ENCODE peak calls at places on chromosomes 13 and 19, in five cellular contexts. One of them, this sample, is unnamed.

GRCh38 chr19:16394681-16395375 is 70.2 kb downstream of the KLF2 start:
- DNase-seq in A549: no peak
- DNase-seq in HepG2: no peak
- DNase-seq in K562: no peak
- DNase-seq in GM12878: no peak
- DNase-seq in this sample: no peak

GRCh38 chr13:38350114-38350617 is 515 bp downstream of the UFM1 start:
- DNase-seq in A549: peak; percentile 25
- DNase-seq in HepG2: peak; percentile 49
- DNase-seq in K562: peak; percentile 11
- DNase-seq in GM12878: no peak
- DNase-seq in this sample: peak; percentile 51

GRCh38 chr19:21117041-21117907 is 24.6 kb upstream of the ZNF431 start:
- DNase-seq in A549: no peak
- DNase-seq in HepG2: no peak
- DNase-seq in K562: no peak
- DNase-seq in GM12878: no peak
- DNase-seq in this sample: peak; percentile 25

GRCh38 chr13:22915442-22916082 is 265.2 kb upstream of the SGCG start:
- DNase-seq in A549: peak; percentile 3
- DNase-seq in HepG2: no peak
- DNase-seq in K562: peak; percentile 22
- DNase-seq in GM12878: no peak
- DNase-seq in this sample: peak; percentile 84

GRCh38 chr13:80666782-80667537 is 326.0 kb upstream of the SPRY2 start:
- DNase-seq in A549: no peak
- DNase-seq in HepG2: no peak
- DNase-seq in K562: no peak
- DNase-seq in GM12878: no peak
- DNase-seq in this sample: no peak

GRCh38 chr13:91058066-91058465 is 289.4 kb upstream of the MIR17HG start:
- DNase-seq in A549: no peak
- DNase-seq in HepG2: no peak
- DNase-seq in K562: no peak
- DNase-seq in GM12878: no peak
- DNase-seq in this sample: peak; percentile 8

GRCh38 chr13:100491164-100491847 is 97.3 kb downstream of the GGACT start:
- DNase-seq in A549: no peak
- DNase-seq in HepG2: no peak
- DNase-seq in K562: no peak
- DNase-seq in GM12878: no peak
- DNase-seq in this sample: no peak

GRCh38 chr19:49335784-49336481 is 727 bp downstream of the CD37 start:
- DNase-seq in A549: no peak
- DNase-seq in HepG2: no peak
- DNase-seq in K562: no peak
- DNase-seq in GM12878: no peak
- DNase-seq in this sample: no peak

GRCh38 chr13:24036115-24036514 is 124.4 kb upstream of the SPATA13 start:
- DNase-seq in A549: no peak
- DNase-seq in HepG2: no peak
- DNase-seq in K562: no peak
- DNase-seq in GM12878: no peak
- DNase-seq in this sample: no peak

GRCh38 chr19:46798713-46799112 is 10.3 kb upstream of the SLC1A5 start:
- DNase-seq in A549: no peak
- DNase-seq in HepG2: no peak
- DNase-seq in K562: no peak
- DNase-seq in GM12878: no peak
- DNase-seq in this sample: no peak

GRCh38 chr13:112693831-112694497 is 4.1 kb downstream of the ATP11A start:
- DNase-seq in A549: no peak
- DNase-seq in HepG2: no peak
- DNase-seq in K562: no peak
- DNase-seq in GM12878: no peak
- DNase-seq in this sample: no peak

GRCh38 chr13:95579303-95579702 is 26.8 kb downstream of the CLDN10 start:
- DNase-seq in A549: no peak
- DNase-seq in HepG2: no peak
- DNase-seq in K562: no peak
- DNase-seq in GM12878: peak; percentile 36
- DNase-seq in this sample: no peak

GRCh38 chr13:25912961-25913360 is 138.9 kb downstream of the SHISA2 start:
- DNase-seq in A549: no peak
- DNase-seq in HepG2: no peak
- DNase-seq in K562: no peak
- DNase-seq in GM12878: no peak
- DNase-seq in this sample: no peak

GRCh38 chr13:37277007-37277406 is 171.5 kb upstream of the CSNK1A1L start:
- DNase-seq in A549: no peak
- DNase-seq in HepG2: no peak
- DNase-seq in K562: no peak
- DNase-seq in GM12878: no peak
- DNase-seq in this sample: no peak

GRCh38 chr19:1283917-1284292 is 1.8 kb upstream of the EFNA2 start:
- DNase-seq in A549: no peak
- DNase-seq in HepG2: no peak
- DNase-seq in K562: no peak
- DNase-seq in GM12878: no peak
- DNase-seq in this sample: no peak

GRCh38 chr13:49524740-49525501 is 29.2 kb downstream of the PHF11 start:
- DNase-seq in A549: no peak
- DNase-seq in HepG2: no peak
- DNase-seq in K562: no peak
- DNase-seq in GM12878: no peak
- DNase-seq in this sample: no peak

GRCh38 chr19:44757735-44758505 is 9.4 kb downstream of the BCL3 start:
- DNase-seq in A549: no peak
- DNase-seq in HepG2: no peak
- DNase-seq in K562: no peak
- DNase-seq in GM12878: no peak
- DNase-seq in this sample: peak; percentile 82

GRCh38 chr19:37990362-37990761 is 83.4 kb downstream of the SIPA1L3 start:
- DNase-seq in A549: no peak
- DNase-seq in HepG2: no peak
- DNase-seq in K562: no peak
- DNase-seq in GM12878: no peak
- DNase-seq in this sample: peak; percentile 46

GRCh38 chr19:35231956-35232746 is 3.6 kb upstream of the FAM187B start:
- DNase-seq in A549: no peak
- DNase-seq in HepG2: no peak
- DNase-seq in K562: no peak
- DNase-seq in GM12878: no peak
- DNase-seq in this sample: no peak

GRCh38 chr13:20291037-20291436 is 58.9 kb upstream of the GJB6 start:
- DNase-seq in A549: no peak
- DNase-seq in HepG2: no peak
- DNase-seq in K562: no peak
- DNase-seq in GM12878: no peak
- DNase-seq in this sample: no peak

GRCh38 chr19:18044825-18045304 is 36.9 kb downstream of the ARRDC2 start:
- DNase-seq in A549: no peak
- DNase-seq in HepG2: no peak
- DNase-seq in K562: peak; percentile 68
- DNase-seq in GM12878: peak; percentile 90
- DNase-seq in this sample: peak; percentile 77

GRCh38 chr19:40236366-40236765 is 9.9 kb upstream of the CCNP start:
- DNase-seq in A549: no peak
- DNase-seq in HepG2: no peak
- DNase-seq in K562: no peak
- DNase-seq in GM12878: no peak
- DNase-seq in this sample: no peak

GRCh38 chr19:2315818-2316353 is 7.9 kb upstream of the LINGO3 start:
- DNase-seq in A549: no peak
- DNase-seq in HepG2: peak; percentile 55
- DNase-seq in K562: peak; percentile 43
- DNase-seq in GM12878: no peak
- DNase-seq in this sample: peak; percentile 86

GRCh38 chr19:21202865-21203494 is 61.1 kb downstream of the ZNF431 start:
- DNase-seq in A549: peak; percentile 0
- DNase-seq in HepG2: no peak
- DNase-seq in K562: peak; percentile 63
- DNase-seq in GM12878: peak; percentile 3
- DNase-seq in this sample: peak; percentile 92

GRCh38 chr19:3774621-3775373 is 2.8 kb upstream of the RAX2 start:
- DNase-seq in A549: no peak
- DNase-seq in HepG2: no peak
- DNase-seq in K562: peak; percentile 50
- DNase-seq in GM12878: no peak
- DNase-seq in this sample: no peak

GRCh38 chr19:7673995-7674667 is 2.8 kb upstream of the MCEMP1 start:
- DNase-seq in A549: peak; percentile 47
- DNase-seq in HepG2: peak; percentile 21
- DNase-seq in K562: peak; percentile 86
- DNase-seq in GM12878: no peak
- DNase-seq in this sample: peak; percentile 87

GRCh38 chr19:7677664-7678311 is 898 bp downstream of the MCEMP1 start:
- DNase-seq in A549: no peak
- DNase-seq in HepG2: peak; percentile 18
- DNase-seq in K562: no peak
- DNase-seq in GM12878: no peak
- DNase-seq in this sample: no peak

GRCh38 chr19:7676376-7676775 is 514 bp upstream of the MCEMP1 start:
- DNase-seq in A549: no peak
- DNase-seq in HepG2: no peak
- DNase-seq in K562: no peak
- DNase-seq in GM12878: no peak
- DNase-seq in this sample: no peak

GRCh38 chr19:7679017-7679720 is 1.5 kb upstream of the TRAPPC5 start:
- DNase-seq in A549: no peak
- DNase-seq in HepG2: peak; percentile 36
- DNase-seq in K562: peak; percentile 34
- DNase-seq in GM12878: no peak
- DNase-seq in this sample: no peak

GRCh38 chr19:7676854-7677253 is at the start of gene MCEMP1:
- DNase-seq in A549: no peak
- DNase-seq in HepG2: no peak
- DNase-seq in K562: no peak
- DNase-seq in GM12878: no peak
- DNase-seq in this sample: no peak
- TF ChIP-seq JUNB in A549: no peak
- TF ChIP-seq JUNB in HepG2: no peak
- TF ChIP-seq JUNB in K562: no peak
- TF ChIP-seq JUNB in GM12878: no peak
- TF ChIP-seq JUNB in this sample: no peak

GRCh38 chr19:55923556-55923955 is 8.6 kb downstream of the NLRP13 start:
- DNase-seq in A549: no peak
- DNase-seq in HepG2: no peak
- DNase-seq in K562: no peak
- DNase-seq in GM12878: no peak
- DNase-seq in this sample: no peak
- TF ChIP-seq JUNB in A549: no peak
- TF ChIP-seq JUNB in HepG2: no peak
- TF ChIP-seq JUNB in K562: no peak
- TF ChIP-seq JUNB in GM12878: no peak
- TF ChIP-seq JUNB in this sample: no peak

GRCh38 chr13:28031220-28031903 is 42.9 kb upstream of the URAD start:
- DNase-seq in A549: no peak
- DNase-seq in HepG2: no peak
- DNase-seq in K562: no peak
- DNase-seq in GM12878: no peak
- DNase-seq in this sample: no peak
- TF ChIP-seq JUNB in A549: no peak
- TF ChIP-seq JUNB in HepG2: no peak
- TF ChIP-seq JUNB in K562: no peak
- TF ChIP-seq JUNB in GM12878: no peak
- TF ChIP-seq JUNB in this sample: no peak

DNA sequence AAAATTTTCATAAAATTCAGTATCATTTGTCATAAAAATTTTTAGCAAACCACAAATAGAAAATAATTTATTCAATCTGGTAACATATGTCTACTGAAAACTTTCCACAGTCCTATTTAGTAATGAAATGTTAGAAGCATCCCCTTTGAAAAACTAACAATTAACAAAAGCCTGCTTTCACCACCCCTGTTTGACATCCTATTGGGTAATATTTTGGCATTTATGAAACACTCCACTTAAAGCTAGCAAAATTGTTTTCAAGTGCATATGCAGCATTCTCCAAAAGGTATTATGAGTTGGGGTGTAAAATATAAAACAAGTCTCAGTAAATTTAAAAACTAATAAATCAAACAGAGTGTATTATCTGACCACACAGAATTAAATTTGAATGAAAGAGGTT is 189.4 kb downstream of the NBEA start:
- DNase-seq in A549: no peak
- DNase-seq in HepG2: peak; percentile 3
- DNase-seq in K562: no peak
- DNase-seq in GM12878: no peak
- DNase-seq in this sample: no peak
- TF ChIP-seq JUNB in A549: no peak
- TF ChIP-seq JUNB in HepG2: no peak
- TF ChIP-seq JUNB in K562: no peak
- TF ChIP-seq JUNB in GM12878: no peak
- TF ChIP-seq JUNB in this sample: no peak

DNA sequence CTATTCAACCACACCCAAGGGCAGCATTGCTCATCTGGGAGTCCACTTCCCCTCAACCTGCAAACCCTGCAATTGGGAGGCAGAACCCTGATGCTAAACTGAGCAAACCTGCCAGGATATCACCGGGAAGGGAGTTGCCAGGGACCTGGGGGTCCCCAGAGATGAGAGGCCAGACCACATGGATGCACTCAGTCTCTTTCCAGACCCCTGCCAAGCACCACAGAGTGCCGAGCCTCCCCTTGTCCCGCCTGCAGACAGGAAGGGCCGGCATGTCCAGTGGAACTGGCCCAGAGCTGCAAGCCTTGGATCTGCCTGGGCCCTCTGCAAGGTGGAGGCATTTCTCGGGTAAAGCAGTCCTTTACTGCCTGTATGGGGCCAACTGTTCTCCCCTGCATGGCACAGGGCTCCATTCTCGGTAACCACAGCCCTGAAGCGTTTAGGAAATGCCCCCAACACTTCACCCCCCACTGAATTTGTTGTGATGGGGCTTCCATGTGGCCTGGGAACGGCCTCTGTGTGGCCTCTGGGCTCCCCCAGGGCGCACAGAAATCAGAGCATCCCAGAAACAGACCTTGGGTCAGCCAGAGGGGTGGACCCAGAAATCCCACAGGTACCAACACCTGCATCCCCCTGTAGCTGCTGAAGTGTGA is 153.9 kb upstream of the VSTM2B start:
- DNase-seq in A549: no peak
- DNase-seq in HepG2: no peak
- DNase-seq in K562: no peak
- DNase-seq in GM12878: no peak
- DNase-seq in this sample: no peak
- TF ChIP-seq JUNB in A549: no peak
- TF ChIP-seq JUNB in HepG2: no peak
- TF ChIP-seq JUNB in K562: no peak
- TF ChIP-seq JUNB in GM12878: no peak
- TF ChIP-seq JUNB in this sample: no peak